ENCODE peak calls at places on chromosomes 16 and 17, in seven cellular contexts. L is heart left ventricle; G is mammary epithelial cell; K is tibial nerve; S is naive thymus-derived CD4-positive, alpha-beta T cell; J is PC-9; U is right cardiac atrium. E is an unnamed sample.

GRCh38 chr16:5605404-5605803 is 507.8 kb upstream of the EEF2KMT start:
- DNase-seq in K (no peak), S (no peak), J (no peak), L (no peak), G (no peak), U (no peak), E (no peak)

GRCh38 chr17:50943575-50943933 is 77.4 kb upstream of the TOB1 start:
- DNase-seq in G (no peak), S (no peak), J (peak; percentile 34), K (peak; percentile 12), L (no peak), U (no peak), E (no peak)

GRCh38 chr17:19424934-19425868 is 14.2 kb downstream of the RNF112 start:
- DNase-seq in J (no peak), U (no peak), K (no peak), L (no peak), S (no peak), G (no peak), E (no peak)

GRCh38 chr16:85451646-85452363 is 161.3 kb upstream of the GSE1 start:
- DNase-seq in U (no peak), G (no peak), J (no peak), K (no peak), S (no peak), L (no peak), E (no peak)

GRCh38 chr16:67654069-67654911 is 5.8 kb downstream of the ACD start:
- DNase-seq in L (no peak), U (peak; percentile 61), G (no peak), K (no peak), S (no peak), J (no peak), E (no peak)

GRCh38 chr17:54948380-54948779 is 20.1 kb downstream of the COX11 start:
- DNase-seq in K (no peak), S (no peak), J (peak; percentile 90), L (no peak), U (no peak), G (peak; percentile 96), E (no peak)

GRCh38 chr16:24734382-24734781 is 4.9 kb downstream of the TNRC6A start:
- DNase-seq in J (no peak), U (no peak), S (no peak), L (no peak), G (no peak), K (no peak), E (no peak)

GRCh38 chr16:75947626-75948239 is 221.4 kb upstream of the CPHXL start:
- DNase-seq in G (no peak), L (no peak), U (no peak), S (no peak), J (no peak), K (no peak), E (no peak)

GRCh38 chr17:6374761-6375312 is 60.1 kb downstream of the AIPL1 start:
- DNase-seq in K (no peak), G (peak; percentile 93), J (no peak), L (no peak), U (no peak), S (no peak), E (no peak)

GRCh38 chr16:70752381-70752780 is 48.6 kb downstream of the VAC14 start:
- DNase-seq in L (no peak), U (peak; percentile 37), G (no peak), S (no peak), K (no peak), J (no peak), E (no peak)

GRCh38 chr16:89358030-89359005 is 132.0 kb downstream of the ANKRD11 start:
- DNase-seq in K (no peak), G (no peak), U (no peak), S (no peak), J (no peak), L (no peak), E (peak; percentile 27)

GRCh38 chr16:89446136-89446974 is 44.0 kb downstream of the ANKRD11 start:
- DNase-seq in S (no peak), J (no peak), K (no peak), G (no peak), U (no peak), L (no peak), E (peak; percentile 54)

GRCh38 chr17:41824086-41824485 is 11.3 kb downstream of the FKBP10 start:
- DNase-seq in S (no peak), K (no peak), G (no peak), J (no peak), U (no peak), L (no peak), E (no peak)

GRCh38 chr17:43125967-43126910 is 1.1 kb upstream of the BRCA1 start:
- DNase-seq in L (peak; percentile 65), J (no peak), G (peak; percentile 1), U (no peak), S (no peak), K (no peak), E (no peak)

GRCh38 chr16:54930034-54930938 is at the start of gene IRX5:
- DNase-seq in S (no peak), L (peak; percentile 93), J (peak; percentile 79), G (peak; percentile 97), U (peak; percentile 94), K (peak; percentile 40), E (no peak)

GRCh38 chr17:59763861-59764260 is 56.4 kb downstream of the VMP1 start:
- DNase-seq in U (no peak), G (peak; percentile 91), J (peak; percentile 63), K (no peak), L (no peak), S (no peak), E (no peak)

GRCh38 chr17:9467518-9467917 is 108.1 kb downstream of the STX8 start:
- DNase-seq in L (no peak), S (no peak), J (no peak), K (no peak), U (no peak), G (no peak), E (no peak)

GRCh38 chr17:72004011-72004427 is 116.8 kb upstream of the SOX9 start:
- DNase-seq in S (no peak), J (no peak), K (no peak), U (no peak), G (no peak), L (no peak), E (no peak)

GRCh38 chr16:67910162-67910561 is 17.1 kb downstream of the PSKH1 start:
- DNase-seq in K (no peak), U (no peak), J (no peak), L (no peak), S (no peak), G (peak; percentile 81), E (no peak)

GRCh38 chr16:3131755-3132377 is 3.0 kb upstream of the ZNF213 start:
- DNase-seq in L (no peak), G (no peak), U (no peak), J (no peak), S (no peak), K (no peak), E (peak; percentile 37)

GRCh38 chr17:9032583-9032982 is 11.3 kb downstream of the NTN1 start:
- DNase-seq in G (no peak), K (no peak), U (no peak), L (no peak), S (no peak), J (no peak), E (no peak)

GRCh38 chr16:47311738-47312505 is 148.9 kb downstream of the ITFG1 start:
- DNase-seq in J (peak; percentile 38), G (peak; percentile 66), S (no peak), U (no peak), L (no peak), K (no peak), E (no peak)

GRCh38 chr17:81867952-81868673 is 3.0 kb downstream of the ARHGDIA start:
- DNase-seq in G (no peak), U (peak; percentile 75), J (no peak), L (no peak), K (no peak), S (no peak), E (no peak)
- H3K4me1 ChIP-seq in G (peaks cover 34% of the 10 kb centered on the region), U (no peaks in the 10 kb centered on the region), J (peaks cover 14% of the 10 kb centered on the region), L (peaks cover 25% of the 10 kb centered on the region), K (peaks cover 26% of the 10 kb centered on the region), S (peaks cover 25% of the 10 kb centered on the region), E (peaks cover 36% of the 10 kb centered on the region)

GRCh38 chr17:77941004-77941403 is 17.5 kb upstream of the TNRC6C start:
- DNase-seq in U (no peak), G (no peak), K (no peak), L (no peak), S (no peak), J (no peak), E (no peak)
- H3K27ac ChIP-seq in U (no peak overlapping the region), G (no peak overlapping the region), K (peak overlapping the region; percentile 84), L (no peak overlapping the region), S (no peak overlapping the region), J (no peak overlapping the region), E (no peak overlapping the region)

GRCh38 chr17:39787743-39788484 is 50.2 kb downstream of the GRB7 start:
- DNase-seq in S (no peak), U (no peak), J (no peak), K (no peak), L (no peak), G (peak; percentile 64), E (no peak)
- H3K4me3 ChIP-seq in S (no peak overlapping the region), U (no peak overlapping the region), J (no peak overlapping the region), K (no peak overlapping the region), L (no peak overlapping the region), G (no peak overlapping the region), E (no peak overlapping the region)

DNA sequence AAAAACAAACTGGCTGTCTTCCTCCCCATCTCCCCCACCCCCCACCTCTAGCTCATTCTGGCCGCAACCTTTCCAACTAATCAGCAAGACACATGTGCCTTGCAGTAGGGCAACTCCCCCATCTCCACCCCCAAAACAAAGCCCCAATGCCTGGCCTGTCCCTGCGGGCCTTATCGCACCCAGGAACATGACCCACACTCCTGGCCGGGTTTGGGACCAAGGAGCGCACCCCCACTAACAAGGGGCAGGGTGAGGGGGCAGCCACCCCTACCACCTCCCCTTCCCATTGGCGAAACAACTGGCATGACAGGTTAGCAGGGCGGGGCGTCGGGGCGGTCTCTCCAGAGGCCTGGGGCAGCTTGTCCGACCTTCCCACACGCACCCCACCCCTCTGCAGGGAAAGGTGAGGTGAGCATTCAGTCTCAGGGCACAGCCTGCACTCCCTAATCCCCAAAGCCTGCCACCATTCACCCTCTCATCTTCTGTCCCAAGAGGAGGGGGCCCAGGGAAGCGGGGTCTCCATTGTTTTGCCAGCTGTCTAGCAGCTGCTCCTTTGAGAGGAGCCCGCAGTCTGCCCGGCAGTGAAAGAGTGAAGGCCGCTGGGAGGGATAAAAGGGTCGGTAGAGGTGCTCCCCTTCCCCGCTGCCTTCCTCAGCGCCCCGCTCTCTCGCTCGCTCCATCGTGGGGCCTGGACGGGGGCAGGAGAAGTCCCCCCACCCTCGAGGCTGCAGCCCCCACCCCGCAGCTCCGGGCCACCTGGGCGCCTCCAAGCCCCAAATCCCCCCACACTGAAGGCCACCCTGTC is 764 bp downstream of the MYO18A start:
- DNase-seq in S (no peak), U (peak; percentile 79), K (no peak), J (peak; percentile 85), G (peak; percentile 85), L (peak; percentile 74), E (no peak)
- H3K4me1 ChIP-seq in S (peaks cover 10% of the 10 kb centered on the region), U (peaks cover 10% of the 10 kb centered on the region), K (peaks cover 40% of the 10 kb centered on the region), J (peaks cover 55% of the 10 kb centered on the region), G (peaks cover 47% of the 10 kb centered on the region), L (peaks cover 37% of the 10 kb centered on the region), E (peaks cover 22% of the 10 kb centered on the region)

DNA sequence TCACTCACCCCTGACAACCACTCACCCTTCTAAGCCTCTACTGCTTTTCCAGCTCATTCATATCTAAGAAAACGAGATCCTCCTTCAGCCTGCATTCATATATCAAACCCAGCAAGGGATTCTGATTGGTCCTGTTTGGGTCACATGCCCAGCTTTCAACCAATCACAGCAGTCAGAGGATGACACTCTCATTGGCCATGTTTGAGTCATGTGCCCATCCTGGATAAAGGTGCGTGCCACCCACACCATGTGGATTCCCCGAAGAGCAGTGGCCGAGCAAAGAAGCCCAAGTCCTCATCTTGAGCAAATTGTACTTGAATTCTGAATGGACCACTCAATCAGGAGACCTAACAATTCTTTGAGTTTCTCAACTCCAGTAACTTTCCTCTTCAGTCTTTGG is 45.0 kb downstream of the SCNN1G start:
- DNase-seq in G (no peak), L (no peak), S (no peak), U (no peak), K (no peak), J (no peak), E (no peak)
- H3K27ac ChIP-seq in G (no peak overlapping the region), L (no peak overlapping the region), S (no peak overlapping the region), U (no peak overlapping the region), K (no peak overlapping the region), J (no peak overlapping the region), E (no peak overlapping the region)

E was measured in CD8-positive, alpha-beta T cell.